ENCODE peak calls at places on chromosomes 2 and 18, in four cellular contexts. P, K, J and Y are unnamed samples.

GRCh38 chr2:12091201-12091806 is 344.9 kb downstream of the LPIN1 start:
- DNase-seq in P (no peak), K (no peak), J (no peak), Y (no peak)

GRCh38 chr2:11802782-11803191 is 56.4 kb downstream of the LPIN1 start:
- DNase-seq in P (no peak), K (no peak), J (no peak), Y (no peak)

GRCh38 chr18:51039138-51040112 is 9.4 kb downstream of the SMAD4 start:
- DNase-seq in P (no peak), K (peak; percentile 26), J (no peak), Y (no peak)

GRCh38 chr2:134235771-134236170 is 18.1 kb upstream of the MGAT5 start:
- DNase-seq in P (no peak), K (no peak), J (no peak), Y (no peak)

GRCh38 chr2:30807249-30807648 is at the start of gene CAPN13:
- DNase-seq in P (no peak), K (no peak), J (no peak), Y (no peak)

GRCh38 chr2:42859801-42860200 is 67.4 kb upstream of the HAAO start:
- DNase-seq in P (no peak), K (no peak), J (no peak), Y (no peak)

GRCh38 chr18:58148954-58149471 is 105.0 kb downstream of the NEDD4L start:
- DNase-seq in P (peak; percentile 24), K (no peak), J (no peak), Y (no peak)

GRCh38 chr2:24568492-24568891 is 77.4 kb downstream of the NCOA1 start:
- DNase-seq in P (no peak), K (no peak), J (no peak), Y (no peak)

GRCh38 chr2:176082885-176083731 is 654 bp downstream of the EVX2 start:
- DNase-seq in P (no peak), K (no peak), J (no peak), Y (no peak)

GRCh38 chr2:217924346-217924901 is 78.4 kb downstream of the TNS1 start:
- DNase-seq in P (no peak), K (no peak), J (no peak), Y (no peak)

GRCh38 chr2:46325178-46325928 is 28.1 kb downstream of the EPAS1 start:
- DNase-seq in P (no peak), K (peak; percentile 81), J (no peak), Y (no peak)

GRCh38 chr2:74724496-74724895 is 70.4 kb downstream of the SEMA4F start:
- DNase-seq in P (no peak), K (no peak), J (no peak), Y (no peak)

GRCh38 chr2:149040451-149040850 is 2.0 kb downstream of the LYPD6B start:
- DNase-seq in P (no peak), K (peak; percentile 74), J (no peak), Y (no peak)
- TF ChIP-seq SPI1 in P (no peak), K (no peak), J (no peak), Y (no peak)

GRCh38 chr18:13288509-13289138 is 70.1 kb downstream of the LDLRAD4 start:
- DNase-seq in P (no peak), K (no peak), J (no peak), Y (no peak)
- TF ChIP-seq SPI1 in P (no peak), K (no peak), J (no peak), Y (no peak)

DNA sequence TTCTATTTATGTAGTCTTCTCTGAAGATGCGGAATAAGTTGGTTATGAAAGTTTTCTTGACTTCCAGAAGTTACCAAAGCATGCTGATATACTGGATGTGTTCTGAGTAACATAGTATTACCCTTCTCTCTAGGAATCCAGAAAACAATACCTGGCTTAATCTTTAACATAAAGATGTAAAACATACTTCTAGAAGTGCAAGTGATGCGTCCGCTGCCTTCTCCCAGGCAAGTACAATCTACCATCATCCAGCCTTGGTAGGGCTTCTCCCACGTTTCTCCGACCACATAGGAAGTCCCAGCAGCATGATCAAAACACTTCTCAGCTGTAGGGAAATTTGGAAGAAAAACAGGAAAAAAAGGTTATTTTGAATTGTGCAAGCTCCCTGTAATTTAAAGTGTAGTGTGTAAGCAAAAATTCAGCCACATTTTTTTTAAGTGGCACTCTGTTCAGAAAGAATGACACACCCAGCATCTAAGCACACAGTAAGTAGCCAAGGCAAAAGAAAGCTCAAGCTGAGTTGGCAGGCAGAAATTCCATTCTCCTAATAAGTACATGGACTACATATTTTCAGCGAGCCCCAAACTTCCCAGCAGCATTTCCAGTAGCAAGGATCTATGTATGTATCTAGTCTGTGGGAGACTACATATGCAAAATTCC is 5.2 kb downstream of the FN1 start:
- DNase-seq in P (no peak), K (no peak), J (no peak), Y (no peak)
- TF ChIP-seq SPI1 in P (no peak), K (no peak), J (no peak), Y (no peak)

GRCh38 chr2:63992061-63992685 is 27.1 kb downstream of the VPS54 start:
- DNase-seq in P (no peak), K (no peak), J (no peak), Y (no peak)
- TF ChIP-seq SPI1 in P (no peak), K (no peak), J (no peak), Y (no peak)

DNA sequence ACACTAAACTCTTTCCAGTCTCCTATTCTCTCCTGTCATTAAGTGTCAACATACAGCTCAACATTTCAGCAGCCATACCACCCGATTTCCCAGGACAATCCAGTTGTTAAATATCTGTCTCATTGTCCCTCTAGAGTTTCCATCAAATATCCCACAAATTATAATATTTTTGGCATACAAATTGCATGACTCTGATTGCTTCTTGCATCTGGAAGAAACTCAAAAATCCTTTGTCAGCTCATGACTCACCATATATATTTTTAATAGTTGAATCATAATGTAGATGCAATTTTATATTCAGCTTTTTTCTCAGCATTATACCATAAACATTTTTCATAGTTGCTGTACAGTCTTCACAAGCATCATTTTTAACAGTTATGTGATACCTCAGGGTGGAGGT is 7.2 kb downstream of the SLC30A3 start:
- DNase-seq in P (no peak), K (no peak), J (no peak), Y (no peak)
- TF ChIP-seq SPI1 in P (no peak), K (no peak), J (no peak), Y (no peak)

GRCh38 chr18:14075196-14075595 is 57.0 kb downstream of the ZNF519 start:
- DNase-seq in P (no peak), K (no peak), J (no peak), Y (no peak)
- TF ChIP-seq SPI1 in P (no peak), K (no peak), J (no peak), Y (no peak)

DNA sequence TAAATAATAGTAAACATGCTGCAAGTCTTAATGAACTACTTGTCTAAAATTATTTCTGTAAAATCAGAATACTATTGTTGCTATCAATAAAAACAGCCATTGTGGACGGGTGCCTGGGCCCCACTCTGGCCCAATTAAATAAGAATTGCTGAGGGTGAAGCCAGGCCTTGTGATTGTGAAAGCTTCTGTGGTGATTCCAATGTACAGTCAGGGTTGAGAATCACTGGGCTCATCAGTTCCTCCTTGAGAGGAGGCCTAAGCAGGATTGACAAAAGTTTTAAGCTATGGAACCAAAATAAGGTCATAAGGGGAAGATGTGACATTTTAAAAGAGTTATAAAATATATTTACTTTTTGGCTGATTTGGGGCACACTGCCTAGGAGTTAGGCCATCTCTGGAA is 14.3 kb upstream of the MYO3B start:
- DNase-seq in P (no peak), K (no peak), J (no peak), Y (no peak)
- TF ChIP-seq SPI1 in P (no peak), K (no peak), J (no peak), Y (no peak)